ENCODE peak calls at places on chromosomes 11 and 22, in five cellular contexts. One of them, this sample, is unnamed.

GRCh38 chr22:49954354-49954753 is 6.2 kb upstream of the PIM3 start:
- DNase-seq in OCI-LY7: no peak
- DNase-seq in endodermal cell: no peak
- DNase-seq in lower leg skin: no peak
- DNase-seq in HCT116: no peak
- DNase-seq in this sample: no peak

GRCh38 chr11:45219411-45219810 is 66.7 kb downstream of the SYT13 start:
- DNase-seq in OCI-LY7: no peak
- DNase-seq in endodermal cell: no peak
- DNase-seq in lower leg skin: no peak
- DNase-seq in HCT116: no peak
- DNase-seq in this sample: no peak

GRCh38 chr11:12050911-12051667 is 42.7 kb upstream of the DKK3 start:
- DNase-seq in OCI-LY7: no peak
- DNase-seq in endodermal cell: no peak
- DNase-seq in lower leg skin: peak; percentile 68
- DNase-seq in HCT116: no peak
- DNase-seq in this sample: no peak

GRCh38 chr22:27798526-27799333 is 2.8 kb downstream of the MN1 start:
- DNase-seq in OCI-LY7: no peak
- DNase-seq in endodermal cell: peak; percentile 83
- DNase-seq in lower leg skin: no peak
- DNase-seq in HCT116: no peak
- DNase-seq in this sample: no peak

GRCh38 chr22:43592470-43592869 is 180.7 kb downstream of the MPPED1 start:
- DNase-seq in OCI-LY7: no peak
- DNase-seq in endodermal cell: peak; percentile 77
- DNase-seq in lower leg skin: no peak
- DNase-seq in HCT116: no peak
- DNase-seq in this sample: no peak

GRCh38 chr11:78212586-78213371 is 24.1 kb downstream of the USP35 start:
- DNase-seq in OCI-LY7: no peak
- DNase-seq in endodermal cell: no peak
- DNase-seq in lower leg skin: peak; percentile 78
- DNase-seq in HCT116: no peak
- DNase-seq in this sample: no peak

GRCh38 chr11:21928834-21929233 is 264.1 kb upstream of the ANO5 start:
- DNase-seq in OCI-LY7: no peak
- DNase-seq in endodermal cell: no peak
- DNase-seq in lower leg skin: no peak
- DNase-seq in HCT116: no peak
- DNase-seq in this sample: no peak

GRCh38 chr11:85182437-85183109 is 444.6 kb downstream of the DLG2 start:
- DNase-seq in OCI-LY7: peak; percentile 49
- DNase-seq in endodermal cell: peak; percentile 66
- DNase-seq in lower leg skin: no peak
- DNase-seq in HCT116: peak; percentile 69
- DNase-seq in this sample: no peak

GRCh38 chr11:37710031-37710430 is 1112.0 kb upstream of the RAG2 start:
- DNase-seq in OCI-LY7: no peak
- DNase-seq in endodermal cell: no peak
- DNase-seq in lower leg skin: no peak
- DNase-seq in HCT116: no peak
- DNase-seq in this sample: no peak

GRCh38 chr11:71153005-71153395 is 99.4 kb downstream of the SHANK2 start:
- DNase-seq in OCI-LY7: no peak
- DNase-seq in endodermal cell: peak; percentile 66
- DNase-seq in lower leg skin: peak; percentile 74
- DNase-seq in HCT116: no peak
- DNase-seq in this sample: no peak

GRCh38 chr22:50622723-50623327 is 5.1 kb downstream of the ARSA start:
- DNase-seq in OCI-LY7: peak; percentile 44
- DNase-seq in endodermal cell: peak; percentile 57
- DNase-seq in lower leg skin: no peak
- DNase-seq in HCT116: peak; percentile 67
- DNase-seq in this sample: no peak

GRCh38 chr11:44301856-44302231 is 8.1 kb downstream of the ALX4 start:
- DNase-seq in OCI-LY7: no peak
- DNase-seq in endodermal cell: no peak
- DNase-seq in lower leg skin: no peak
- DNase-seq in HCT116: peak; percentile 7
- DNase-seq in this sample: no peak

GRCh38 chr11:73194034-73194507 is 24.0 kb upstream of the P2RY2 start:
- DNase-seq in OCI-LY7: no peak
- DNase-seq in endodermal cell: no peak
- DNase-seq in lower leg skin: peak; percentile 76
- DNase-seq in HCT116: no peak
- DNase-seq in this sample: no peak

GRCh38 chr11:31804439-31805036 is 6.6 kb downstream of the PAX6 start:
- DNase-seq in OCI-LY7: no peak
- DNase-seq in endodermal cell: peak; percentile 76
- DNase-seq in lower leg skin: peak; percentile 80
- DNase-seq in HCT116: no peak
- DNase-seq in this sample: no peak

GRCh38 chr11:92765965-92766371 is 203.5 kb upstream of the MTNR1B start:
- DNase-seq in OCI-LY7: no peak
- DNase-seq in endodermal cell: peak; percentile 77
- DNase-seq in lower leg skin: no peak
- DNase-seq in HCT116: no peak
- DNase-seq in this sample: no peak

GRCh38 chr22:43476341-43476740 is 64.5 kb downstream of the MPPED1 start:
- DNase-seq in OCI-LY7: no peak
- DNase-seq in endodermal cell: peak; percentile 84
- DNase-seq in lower leg skin: no peak
- DNase-seq in HCT116: no peak
- DNase-seq in this sample: no peak

GRCh38 chr11:31812392-31813241 is 1.5 kb upstream of the PAX6 start:
- DNase-seq in OCI-LY7: no peak
- DNase-seq in endodermal cell: peak; percentile 82
- DNase-seq in lower leg skin: peak; percentile 82
- DNase-seq in HCT116: no peak
- DNase-seq in this sample: no peak

GRCh38 chr11:95149659-95150294 is 60.1 kb downstream of the ENDOD1 start:
- DNase-seq in OCI-LY7: no peak
- DNase-seq in endodermal cell: peak; percentile 86
- DNase-seq in lower leg skin: peak; percentile 89
- DNase-seq in HCT116: peak; percentile 90
- DNase-seq in this sample: no peak

GRCh38 chr22:23652286-23652685 is 20.2 kb upstream of the DRICH1 start:
- DNase-seq in OCI-LY7: no peak
- DNase-seq in endodermal cell: no peak
- DNase-seq in lower leg skin: no peak
- DNase-seq in HCT116: no peak
- DNase-seq in this sample: no peak

GRCh38 chr22:49564666-49565515 is 262.8 kb downstream of the BRD1 start:
- DNase-seq in OCI-LY7: no peak
- DNase-seq in endodermal cell: peak; percentile 18
- DNase-seq in lower leg skin: no peak
- DNase-seq in HCT116: no peak
- DNase-seq in this sample: no peak

GRCh38 chr11:126348806-126349582 is 6.5 kb upstream of the ST3GAL4 start:
- DNase-seq in OCI-LY7: no peak
- DNase-seq in endodermal cell: no peak
- DNase-seq in lower leg skin: no peak
- DNase-seq in HCT116: no peak
- DNase-seq in this sample: no peak

GRCh38 chr22:30016596-30016995 is 63.7 kb upstream of the HORMAD2 start:
- DNase-seq in OCI-LY7: no peak
- DNase-seq in endodermal cell: no peak
- DNase-seq in lower leg skin: no peak
- DNase-seq in HCT116: no peak
- DNase-seq in this sample: no peak

GRCh38 chr11:125301301-125301700 is 136.8 kb downstream of the PKNOX2 start:
- DNase-seq in OCI-LY7: no peak
- DNase-seq in endodermal cell: no peak
- DNase-seq in lower leg skin: no peak
- DNase-seq in HCT116: no peak
- DNase-seq in this sample: no peak

GRCh38 chr11:70040869-70041501 is 37.1 kb upstream of the ANO1 start:
- DNase-seq in OCI-LY7: no peak
- DNase-seq in endodermal cell: peak; percentile 10
- DNase-seq in lower leg skin: peak; percentile 53
- DNase-seq in HCT116: no peak
- DNase-seq in this sample: no peak

GRCh38 chr11:94017446-94017845 is 3.7 kb upstream of the HEPHL1 start:
- DNase-seq in OCI-LY7: no peak
- DNase-seq in endodermal cell: no peak
- DNase-seq in lower leg skin: no peak
- DNase-seq in HCT116: no peak
- DNase-seq in this sample: no peak

GRCh38 chr11:68536706-68537105 is 76.2 kb downstream of the PPP6R3 start:
- DNase-seq in OCI-LY7: no peak
- DNase-seq in endodermal cell: no peak
- DNase-seq in lower leg skin: no peak
- DNase-seq in HCT116: no peak
- DNase-seq in this sample: no peak

GRCh38 chr11:68532719-68533369 is 72.3 kb downstream of the PPP6R3 start:
- DNase-seq in OCI-LY7: no peak
- DNase-seq in endodermal cell: no peak
- DNase-seq in lower leg skin: no peak
- DNase-seq in HCT116: no peak
- DNase-seq in this sample: no peak

GRCh38 chr11:68538025-68538424 is 77.5 kb downstream of the PPP6R3 start:
- DNase-seq in OCI-LY7: no peak
- DNase-seq in endodermal cell: no peak
- DNase-seq in lower leg skin: no peak
- DNase-seq in HCT116: no peak
- DNase-seq in this sample: no peak

GRCh38 chr11:68533945-68534344 is 73.4 kb downstream of the PPP6R3 start:
- DNase-seq in OCI-LY7: no peak
- DNase-seq in endodermal cell: no peak
- DNase-seq in lower leg skin: no peak
- DNase-seq in HCT116: no peak
- DNase-seq in this sample: no peak

DNA sequence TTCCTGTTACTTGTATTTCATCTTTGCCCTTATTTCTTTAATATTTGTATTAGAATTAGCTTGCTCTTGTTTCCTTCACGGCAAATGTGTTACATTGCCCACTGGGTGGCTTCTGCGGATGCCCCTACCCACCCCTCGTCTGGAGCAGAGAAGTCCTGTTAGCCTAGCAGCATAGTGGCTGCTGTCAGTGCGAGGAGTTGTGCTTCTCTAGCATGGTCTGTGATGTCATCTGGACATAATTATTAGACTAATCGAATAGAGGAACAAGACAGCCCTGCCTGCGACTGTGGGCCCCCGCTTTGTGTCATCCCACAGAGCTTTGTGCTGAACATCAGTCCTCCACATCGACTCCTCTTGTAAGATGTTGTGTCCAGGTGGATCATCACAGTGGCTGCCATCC is 74.5 kb downstream of the PPP6R3 start:
- DNase-seq in OCI-LY7: no peak
- DNase-seq in endodermal cell: no peak
- DNase-seq in lower leg skin: no peak
- DNase-seq in HCT116: no peak
- DNase-seq in this sample: no peak
- TF ChIP-seq CTCF in OCI-LY7: no peak
- TF ChIP-seq CTCF in endodermal cell: no peak
- TF ChIP-seq CTCF in lower leg skin: no peak
- TF ChIP-seq CTCF in HCT116: no peak
- TF ChIP-seq CTCF in this sample: no peak

GRCh38 chr11:67303989-67304411 is 670 bp downstream of the SSH3 start:
- DNase-seq in OCI-LY7: no peak
- DNase-seq in endodermal cell: peak; percentile 71
- DNase-seq in lower leg skin: peak; percentile 90
- DNase-seq in HCT116: no peak
- DNase-seq in this sample: peak; percentile 39

GRCh38 chr11:67303132-67303988 is at the start of gene SSH3:
- DNase-seq in OCI-LY7: no peak
- DNase-seq in endodermal cell: peak; percentile 90
- DNase-seq in lower leg skin: peak; percentile 96
- DNase-seq in HCT116: peak; percentile 42
- DNase-seq in this sample: peak; percentile 19

GRCh38 chr11:67306769-67307544 is 3.6 kb downstream of the SSH3 start:
- DNase-seq in OCI-LY7: no peak
- DNase-seq in endodermal cell: peak; percentile 31
- DNase-seq in lower leg skin: peak; percentile 86
- DNase-seq in HCT116: no peak
- DNase-seq in this sample: no peak

GRCh38 chr11:67302571-67303131 is 679 bp upstream of the SSH3 start:
- DNase-seq in OCI-LY7: no peak
- DNase-seq in endodermal cell: peak; percentile 91
- DNase-seq in lower leg skin: peak; percentile 89
- DNase-seq in HCT116: no peak
- DNase-seq in this sample: peak; percentile 20

GRCh38 chr11:67304511-67305113 is 1.3 kb downstream of the SSH3 start:
- DNase-seq in OCI-LY7: no peak
- DNase-seq in endodermal cell: peak; percentile 45
- DNase-seq in lower leg skin: peak; percentile 83
- DNase-seq in HCT116: no peak
- DNase-seq in this sample: no peak
- H3K4me3 ChIP-seq in OCI-LY7: no peak overlapping the region
- H3K4me3 ChIP-seq in endodermal cell: peak overlapping the region; percentile 78
- H3K4me3 ChIP-seq in lower leg skin: no peak overlapping the region
- H3K4me3 ChIP-seq in HCT116: peak overlapping the region; percentile 91
- H3K4me3 ChIP-seq in this sample: peak overlapping the region; percentile 63

DNA sequence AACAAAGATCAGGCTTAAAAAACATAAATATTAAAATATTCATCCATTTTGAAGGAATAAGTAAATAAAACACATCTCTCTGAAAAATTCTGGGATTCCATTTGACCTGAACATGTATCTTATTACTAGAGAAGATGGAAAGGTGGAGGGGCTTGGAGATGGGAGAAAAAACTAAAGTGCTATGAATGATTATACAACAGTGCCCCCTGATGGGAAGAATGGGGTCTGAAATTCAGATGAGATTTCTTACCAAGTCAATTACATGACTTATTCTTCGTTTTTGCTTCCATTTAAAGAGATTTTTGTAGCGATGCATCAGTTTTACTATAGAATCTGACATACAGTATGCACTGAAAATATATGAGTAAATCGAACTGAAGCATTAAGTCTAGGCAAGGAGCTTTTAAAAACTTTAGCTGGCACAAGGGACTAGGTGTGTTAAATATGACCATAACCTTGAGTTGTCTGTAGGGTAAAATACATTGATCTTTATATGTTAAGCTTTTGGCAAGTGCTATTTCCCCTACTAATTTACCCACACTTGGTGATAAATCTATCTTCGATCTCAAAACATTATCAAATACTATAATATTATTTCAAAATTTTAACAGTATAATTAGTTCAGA is 718.8 kb downstream of the CNTN5 start:
- DNase-seq in OCI-LY7: peak; percentile 10
- DNase-seq in endodermal cell: peak; percentile 54
- DNase-seq in lower leg skin: no peak
- DNase-seq in HCT116: no peak
- DNase-seq in this sample: no peak
- TF ChIP-seq CTCF in OCI-LY7: peak; percentile 80
- TF ChIP-seq CTCF in endodermal cell: peak; percentile 89
- TF ChIP-seq CTCF in lower leg skin: no peak
- TF ChIP-seq CTCF in HCT116: peak; percentile 16
- TF ChIP-seq CTCF in this sample: no peak

DNA sequence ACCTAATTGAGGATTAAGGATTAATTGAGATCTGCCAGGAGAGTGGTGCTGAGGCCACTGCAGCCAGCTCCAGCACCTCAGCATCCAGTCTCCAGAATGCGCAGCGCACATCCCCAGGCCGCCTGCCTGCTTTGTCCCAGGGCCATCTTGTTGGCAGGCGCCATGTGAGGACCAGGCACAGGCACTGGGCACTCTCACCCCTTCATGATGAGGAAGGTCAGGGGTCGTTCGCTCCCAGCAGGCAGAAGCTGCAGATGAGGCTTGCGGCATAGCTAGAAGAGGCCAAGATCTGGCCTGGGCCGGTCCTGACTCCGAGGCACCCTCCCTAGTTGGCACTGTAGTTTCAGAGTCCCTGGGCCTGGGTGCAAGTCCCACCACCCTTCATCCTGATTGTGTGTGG is 6.4 kb downstream of the CABP2 start:
- DNase-seq in OCI-LY7: no peak
- DNase-seq in endodermal cell: no peak
- DNase-seq in lower leg skin: no peak
- DNase-seq in HCT116: no peak
- DNase-seq in this sample: no peak
- H3K4me3 ChIP-seq in OCI-LY7: no peak overlapping the region
- H3K4me3 ChIP-seq in endodermal cell: no peak overlapping the region
- H3K4me3 ChIP-seq in lower leg skin: no peak overlapping the region
- H3K4me3 ChIP-seq in HCT116: no peak overlapping the region
- H3K4me3 ChIP-seq in this sample: no peak overlapping the region